ENCODE peak calls at places on chromosomes 3 and 15, in ten cellular contexts. M is AG08395; O is stimulated activated CD4-positive, alpha-beta T cell treated with anti-CD3 and anti-CD28 coated beads, Interleukin-2, amount 100 ng/mL, for 48 hours; J is fibroblast of gingiva; R is stimulated activated effector memory CD8-positive, alpha-beta T cell treated with anti-CD3 and anti-CD28 coated beads, Interleukin-12 subunit alpha, Interleukin-12 subunit beta, amount 100 ng/mL, for 72 hours; K is posterior cingulate gyrus; E is AG04449; N is GM19239; A is EL; H is RWPE1. I is an unnamed sample.

GRCh38 chr3:40782086-40782721 is 257.4 kb downstream of the ZNF621 start:
- DNase-seq in M (no peak), O (no peak), J (no peak), R (no peak), K (no peak), E (no peak), N (no peak), A (peak), H (no peak), I (no peak)

GRCh38 chr3:159821148-159821547 is 167.5 kb upstream of the IL12A start:
- DNase-seq in M (no peak), O (no peak), J (no peak), R (no peak), K (no peak), E (no peak), N (no peak), A (no peak), H (peak), I (no peak)

GRCh38 chr3:194082596-194083220 is 53.2 kb upstream of the HES1 start:
- DNase-seq in M (peak), O (no peak), J (no peak), R (no peak), K (peak), E (no peak), N (no peak), A (peak), H (no peak), I (no peak)

GRCh38 chr15:89822951-89823701 is 8.5 kb upstream of the ANPEP start:
- DNase-seq in M (peak), O (no peak), J (peak), R (no peak), K (peak), E (no peak), N (no peak), A (peak), H (no peak), I (no peak)

GRCh38 chr15:89075846-89076245 is 12.4 kb upstream of the ABHD2 start:
- DNase-seq in M (no peak), O (no peak), J (no peak), R (no peak), K (no peak), E (no peak), N (no peak), A (no peak), H (no peak), I (no peak)

GRCh38 chr3:79038057-79038456 is 729.7 kb downstream of the ROBO1 start:
- DNase-seq in M (no peak), O (no peak), J (no peak), R (no peak), K (no peak), E (no peak), N (no peak), A (no peak), H (no peak), I (no peak)

GRCh38 chr3:74027121-74027520 is 402.4 kb upstream of the PDZRN3 start:
- DNase-seq in M (no peak), O (no peak), J (no peak), R (no peak), K (no peak), E (no peak), N (no peak), A (no peak), H (no peak), I (no peak)

GRCh38 chr3:106068386-106068785 is 199.6 kb upstream of the CBLB start:
- DNase-seq in M (no peak), O (no peak), J (peak), R (no peak), K (no peak), E (no peak), N (no peak), A (no peak), H (no peak), I (no peak)

GRCh38 chr3:133455281-133455680 is 55.4 kb downstream of the BFSP2 start:
- DNase-seq in M (no peak), O (no peak), J (no peak), R (no peak), K (no peak), E (no peak), N (no peak), A (no peak), H (no peak), I (no peak)

GRCh38 chr15:84775867-84776449 is 27.6 kb downstream of the ZNF592 start:
- DNase-seq in M (no peak), O (no peak), J (no peak), R (no peak), K (no peak), E (no peak), N (no peak), A (no peak), H (no peak), I (no peak)

GRCh38 chr3:192897005-192897404 is 20.7 kb downstream of the MB21D2 start:
- DNase-seq in M (no peak), O (no peak), J (no peak), R (no peak), K (no peak), E (no peak), N (no peak), A (no peak), H (no peak), I (no peak)

GRCh38 chr15:32694222-32694983 is 23.4 kb upstream of the GREM1 start:
- DNase-seq in M (no peak), O (no peak), J (no peak), R (no peak), K (no peak), E (no peak), N (no peak), A (no peak), H (no peak), I (no peak)

GRCh38 chr15:55789066-55789660 is 46.2 kb upstream of the PRTG start:
- DNase-seq in M (no peak), O (peak), J (no peak), R (peak), K (peak), E (no peak), N (peak), A (peak), H (no peak), I (no peak)

GRCh38 chr3:79361748-79362378 is 405.9 kb downstream of the ROBO1 start:
- DNase-seq in M (peak), O (no peak), J (peak), R (no peak), K (no peak), E (no peak), N (peak), A (peak), H (peak), I (no peak)

GRCh38 chr15:89196241-89196640 is 25.1 kb downstream of the RLBP1 start:
- DNase-seq in M (no peak), O (no peak), J (no peak), R (no peak), K (no peak), E (no peak), N (no peak), A (no peak), H (no peak), I (no peak)

GRCh38 chr15:85380860-85381535 is 595 bp downstream of the AKAP13 start:
- DNase-seq in M (peak), O (peak), J (peak), R (peak), K (no peak), E (no peak), N (no peak), A (peak), H (peak), I (no peak)

GRCh38 chr3:126121632-126122031 is 37.7 kb upstream of the SLC41A3 start:
- DNase-seq in M (no peak), O (no peak), J (no peak), R (peak), K (peak), E (no peak), N (no peak), A (no peak), H (no peak), I (no peak)

GRCh38 chr3:77196146-77196545 is 156.2 kb downstream of the ROBO2 start:
- DNase-seq in M (no peak), O (no peak), J (peak), R (no peak), K (no peak), E (no peak), N (no peak), A (no peak), H (no peak), I (peak)

GRCh38 chr3:111081008-111081545 is 9.5 kb downstream of the NECTIN3 start:
- DNase-seq in M (peak), O (no peak), J (peak), R (no peak), K (no peak), E (no peak), N (no peak), A (peak), H (no peak), I (no peak)

GRCh38 chr3:3615533-3615932 is 183.7 kb upstream of the LRRN1 start:
- DNase-seq in M (no peak), O (no peak), J (no peak), R (no peak), K (peak), E (no peak), N (no peak), A (no peak), H (no peak), I (no peak)

GRCh38 chr3:17865626-17866025 is 123.2 kb upstream of the TBC1D5 start:
- DNase-seq in M (no peak), O (no peak), J (no peak), R (no peak), K (no peak), E (no peak), N (no peak), A (no peak), H (no peak), I (no peak)

GRCh38 chr3:98797905-98798304 is 34.8 kb downstream of the ST3GAL6 start:
- DNase-seq in M (no peak), O (no peak), J (no peak), R (no peak), K (no peak), E (no peak), N (no peak), A (no peak), H (no peak), I (no peak)

GRCh38 chr3:197456271-197457091 is 99.3 kb downstream of the BDH1 start:
- DNase-seq in M (peak), O (peak), J (peak), R (peak), K (peak), E (no peak), N (peak), A (peak), H (peak), I (peak)

GRCh38 chr3:60598668-60599067 is 652.6 kb downstream of the FHIT start:
- DNase-seq in M (peak), O (no peak), J (peak), R (no peak), K (no peak), E (no peak), N (no peak), A (no peak), H (no peak), I (no peak)

GRCh38 chr3:2967851-2968250 is 142.3 kb downstream of the IL5RA start:
- DNase-seq in M (no peak), O (no peak), J (no peak), R (no peak), K (no peak), E (no peak), N (no peak), A (no peak), H (no peak), I (no peak)

GRCh38 chr3:9704343-9705322 is 1.0 kb downstream of the CPNE9 start:
- DNase-seq in M (peak), O (peak), J (no peak), R (no peak), K (peak), E (no peak), N (no peak), A (peak), H (peak), I (no peak)

GRCh38 chr15:50065264-50065663 is 53.8 kb downstream of the ATP8B4 start:
- DNase-seq in M (no peak), O (no peak), J (no peak), R (no peak), K (no peak), E (no peak), N (no peak), A (no peak), H (no peak), I (no peak)

GRCh38 chr3:71447803-71448202 is 135.7 kb downstream of the FOXP1 start:
- DNase-seq in M (no peak), O (no peak), J (no peak), R (no peak), K (no peak), E (no peak), N (no peak), A (peak), H (peak), I (no peak)

GRCh38 chr15:57537072-57537471 is 54.6 kb upstream of the MYZAP start:
- DNase-seq in M (peak), O (no peak), J (peak), R (no peak), K (peak), E (no peak), N (no peak), A (peak), H (no peak), I (peak)

GRCh38 chr3:128486692-128487537 is 6.1 kb downstream of the GATA2 start:
- DNase-seq in M (peak), O (no peak), J (peak), R (peak), K (peak), E (no peak), N (no peak), A (peak), H (no peak), I (no peak)

I was measured in AG09319.